ENCODE peak calls at places on chromosomes 7 and 10, in eight cellular contexts. One of them, this sample, is unnamed.

GRCh38 chr10:110684800-110685446 is 40.8 kb downstream of the RBM20 start:
- DNase-seq in stomach: no peak
- DNase-seq in endothelial cell of umbilical vein: no peak
- DNase-seq in transverse colon: no peak
- DNase-seq in SK-N-SH: no peak
- DNase-seq in prostate gland: no peak
- DNase-seq in Panc1: no peak
- DNase-seq in sigmoid colon: no peak
- DNase-seq in this sample: no peak

GRCh38 chr10:99329238-99329890 is at the start of gene CNNM1:
- DNase-seq in stomach: no peak
- DNase-seq in endothelial cell of umbilical vein: no peak
- DNase-seq in transverse colon: no peak
- DNase-seq in SK-N-SH: peak; percentile 86
- DNase-seq in prostate gland: peak; percentile 40
- DNase-seq in Panc1: no peak
- DNase-seq in sigmoid colon: peak; percentile 74
- DNase-seq in this sample: no peak

GRCh38 chr7:17041324-17041723 is 159.5 kb upstream of the AGR3 start:
- DNase-seq in stomach: no peak
- DNase-seq in endothelial cell of umbilical vein: peak; percentile 94
- DNase-seq in transverse colon: no peak
- DNase-seq in SK-N-SH: no peak
- DNase-seq in prostate gland: no peak
- DNase-seq in Panc1: no peak
- DNase-seq in sigmoid colon: no peak
- DNase-seq in this sample: no peak

GRCh38 chr7:26580666-26581065 is 283.7 kb downstream of the SKAP2 start:
- DNase-seq in stomach: no peak
- DNase-seq in endothelial cell of umbilical vein: no peak
- DNase-seq in transverse colon: no peak
- DNase-seq in SK-N-SH: no peak
- DNase-seq in prostate gland: no peak
- DNase-seq in Panc1: no peak
- DNase-seq in sigmoid colon: no peak
- DNase-seq in this sample: no peak

GRCh38 chr10:132918617-132919373 is 23.6 kb downstream of the CFAP46 start:
- DNase-seq in stomach: no peak
- DNase-seq in endothelial cell of umbilical vein: no peak
- DNase-seq in transverse colon: no peak
- DNase-seq in SK-N-SH: no peak
- DNase-seq in prostate gland: no peak
- DNase-seq in Panc1: no peak
- DNase-seq in sigmoid colon: peak; percentile 62
- DNase-seq in this sample: peak; percentile 75

GRCh38 chr7:151206914-151207313 is 3.4 kb downstream of the H2BK1 start:
- DNase-seq in stomach: no peak
- DNase-seq in endothelial cell of umbilical vein: no peak
- DNase-seq in transverse colon: no peak
- DNase-seq in SK-N-SH: no peak
- DNase-seq in prostate gland: no peak
- DNase-seq in Panc1: no peak
- DNase-seq in sigmoid colon: no peak
- DNase-seq in this sample: no peak

GRCh38 chr10:119871881-119872609 is 598 bp downstream of the MCMBP start:
- DNase-seq in stomach: peak; percentile 65
- DNase-seq in endothelial cell of umbilical vein: peak; percentile 52
- DNase-seq in transverse colon: peak; percentile 70
- DNase-seq in SK-N-SH: peak; percentile 71
- DNase-seq in prostate gland: peak; percentile 33
- DNase-seq in Panc1: no peak
- DNase-seq in sigmoid colon: peak; percentile 72
- DNase-seq in this sample: peak; percentile 92

GRCh38 chr10:71684356-71685173 is 35.0 kb downstream of the C10orf105 start:
- DNase-seq in stomach: no peak
- DNase-seq in endothelial cell of umbilical vein: no peak
- DNase-seq in transverse colon: peak; percentile 34
- DNase-seq in SK-N-SH: no peak
- DNase-seq in prostate gland: no peak
- DNase-seq in Panc1: no peak
- DNase-seq in sigmoid colon: no peak
- DNase-seq in this sample: no peak

GRCh38 chr10:78754269-78755074 is 314.3 kb upstream of the ZMIZ1 start:
- DNase-seq in stomach: no peak
- DNase-seq in endothelial cell of umbilical vein: peak; percentile 81
- DNase-seq in transverse colon: no peak
- DNase-seq in SK-N-SH: peak; percentile 68
- DNase-seq in prostate gland: no peak
- DNase-seq in Panc1: no peak
- DNase-seq in sigmoid colon: no peak
- DNase-seq in this sample: no peak

GRCh38 chr7:75892634-75893272 is 13.9 kb downstream of the RHBDD2 start:
- DNase-seq in stomach: peak; percentile 28
- DNase-seq in endothelial cell of umbilical vein: no peak
- DNase-seq in transverse colon: peak; percentile 33
- DNase-seq in SK-N-SH: no peak
- DNase-seq in prostate gland: peak; percentile 48
- DNase-seq in Panc1: no peak
- DNase-seq in sigmoid colon: peak; percentile 86
- DNase-seq in this sample: no peak

GRCh38 chr7:64625114-64626082 is 40.5 kb upstream of the ZNF107 start:
- DNase-seq in stomach: no peak
- DNase-seq in endothelial cell of umbilical vein: no peak
- DNase-seq in transverse colon: no peak
- DNase-seq in SK-N-SH: peak; percentile 38
- DNase-seq in prostate gland: no peak
- DNase-seq in Panc1: no peak
- DNase-seq in sigmoid colon: no peak
- DNase-seq in this sample: no peak

GRCh38 chr7:96303686-96304443 is 18.0 kb downstream of the SLC25A13 start:
- DNase-seq in stomach: no peak
- DNase-seq in endothelial cell of umbilical vein: no peak
- DNase-seq in transverse colon: no peak
- DNase-seq in SK-N-SH: no peak
- DNase-seq in prostate gland: peak; percentile 31
- DNase-seq in Panc1: no peak
- DNase-seq in sigmoid colon: no peak
- DNase-seq in this sample: no peak

GRCh38 chr7:19899517-19899916 is 126.1 kb upstream of the TMEM196 start:
- DNase-seq in stomach: no peak
- DNase-seq in endothelial cell of umbilical vein: no peak
- DNase-seq in transverse colon: no peak
- DNase-seq in SK-N-SH: no peak
- DNase-seq in prostate gland: no peak
- DNase-seq in Panc1: no peak
- DNase-seq in sigmoid colon: no peak
- DNase-seq in this sample: no peak

GRCh38 chr7:129443612-129444011 is 9.4 kb downstream of the STRIP2 start:
- DNase-seq in stomach: no peak
- DNase-seq in endothelial cell of umbilical vein: no peak
- DNase-seq in transverse colon: no peak
- DNase-seq in SK-N-SH: no peak
- DNase-seq in prostate gland: no peak
- DNase-seq in Panc1: no peak
- DNase-seq in sigmoid colon: no peak
- DNase-seq in this sample: no peak

GRCh38 chr7:47738563-47739166 is 156.8 kb upstream of the TNS3 start:
- DNase-seq in stomach: no peak
- DNase-seq in endothelial cell of umbilical vein: no peak
- DNase-seq in transverse colon: no peak
- DNase-seq in SK-N-SH: no peak
- DNase-seq in prostate gland: no peak
- DNase-seq in Panc1: no peak
- DNase-seq in sigmoid colon: no peak
- DNase-seq in this sample: no peak

GRCh38 chr7:46202379-46202778 is 281.3 kb upstream of the IGFBP3 start:
- DNase-seq in stomach: no peak
- DNase-seq in endothelial cell of umbilical vein: no peak
- DNase-seq in transverse colon: no peak
- DNase-seq in SK-N-SH: peak; percentile 21
- DNase-seq in prostate gland: no peak
- DNase-seq in Panc1: no peak
- DNase-seq in sigmoid colon: no peak
- DNase-seq in this sample: no peak

GRCh38 chr7:39357648-39358047 is 208.6 kb upstream of the YAE1 start:
- DNase-seq in stomach: no peak
- DNase-seq in endothelial cell of umbilical vein: no peak
- DNase-seq in transverse colon: no peak
- DNase-seq in SK-N-SH: no peak
- DNase-seq in prostate gland: no peak
- DNase-seq in Panc1: no peak
- DNase-seq in sigmoid colon: no peak
- DNase-seq in this sample: no peak

GRCh38 chr7:103781409-103781808 is 208.0 kb downstream of the RELN start:
- DNase-seq in stomach: no peak
- DNase-seq in endothelial cell of umbilical vein: no peak
- DNase-seq in transverse colon: no peak
- DNase-seq in SK-N-SH: no peak
- DNase-seq in prostate gland: no peak
- DNase-seq in Panc1: no peak
- DNase-seq in sigmoid colon: no peak
- DNase-seq in this sample: no peak

GRCh38 chr7:13288516-13288915 is 601.1 kb downstream of the ARL4A start:
- DNase-seq in stomach: no peak
- DNase-seq in endothelial cell of umbilical vein: no peak
- DNase-seq in transverse colon: no peak
- DNase-seq in SK-N-SH: no peak
- DNase-seq in prostate gland: no peak
- DNase-seq in Panc1: no peak
- DNase-seq in sigmoid colon: no peak
- DNase-seq in this sample: no peak

GRCh38 chr7:13293264-13294002 is 606.0 kb downstream of the ARL4A start:
- DNase-seq in stomach: no peak
- DNase-seq in endothelial cell of umbilical vein: no peak
- DNase-seq in transverse colon: no peak
- DNase-seq in SK-N-SH: no peak
- DNase-seq in prostate gland: no peak
- DNase-seq in Panc1: no peak
- DNase-seq in sigmoid colon: no peak
- DNase-seq in this sample: no peak

GRCh38 chr7:13286916-13287315 is 599.5 kb downstream of the ARL4A start:
- DNase-seq in stomach: no peak
- DNase-seq in endothelial cell of umbilical vein: no peak
- DNase-seq in transverse colon: no peak
- DNase-seq in SK-N-SH: no peak
- DNase-seq in prostate gland: no peak
- DNase-seq in Panc1: no peak
- DNase-seq in sigmoid colon: no peak
- DNase-seq in this sample: no peak

GRCh38 chr7:13291010-13291409 is 603.6 kb downstream of the ARL4A start:
- DNase-seq in stomach: no peak
- DNase-seq in endothelial cell of umbilical vein: no peak
- DNase-seq in transverse colon: no peak
- DNase-seq in SK-N-SH: no peak
- DNase-seq in prostate gland: no peak
- DNase-seq in Panc1: no peak
- DNase-seq in sigmoid colon: no peak
- DNase-seq in this sample: no peak
- TF ChIP-seq POLR2AphosphoS5 in stomach: no peak
- TF ChIP-seq POLR2AphosphoS5 in endothelial cell of umbilical vein: no peak
- TF ChIP-seq POLR2AphosphoS5 in transverse colon: no peak
- TF ChIP-seq POLR2AphosphoS5 in SK-N-SH: no peak
- TF ChIP-seq POLR2AphosphoS5 in prostate gland: no peak
- TF ChIP-seq POLR2AphosphoS5 in Panc1: no peak
- TF ChIP-seq POLR2AphosphoS5 in sigmoid colon: no peak
- TF ChIP-seq POLR2AphosphoS5 in this sample: no peak

GRCh38 chr7:98211221-98211675 is at the start of gene BHLHA15:
- DNase-seq in stomach: peak; percentile 90
- DNase-seq in endothelial cell of umbilical vein: no peak
- DNase-seq in transverse colon: peak; percentile 81
- DNase-seq in SK-N-SH: peak; percentile 91
- DNase-seq in prostate gland: peak; percentile 65
- DNase-seq in Panc1: no peak
- DNase-seq in sigmoid colon: peak; percentile 56
- DNase-seq in this sample: peak; percentile 63
- TF ChIP-seq POLR2AphosphoS5 in stomach: no peak
- TF ChIP-seq POLR2AphosphoS5 in endothelial cell of umbilical vein: no peak
- TF ChIP-seq POLR2AphosphoS5 in transverse colon: no peak
- TF ChIP-seq POLR2AphosphoS5 in SK-N-SH: no peak
- TF ChIP-seq POLR2AphosphoS5 in prostate gland: no peak
- TF ChIP-seq POLR2AphosphoS5 in Panc1: no peak
- TF ChIP-seq POLR2AphosphoS5 in sigmoid colon: no peak
- TF ChIP-seq POLR2AphosphoS5 in this sample: no peak

GRCh38 chr7:82051641-82052040 is 281.8 kb upstream of the HGF start:
- DNase-seq in stomach: no peak
- DNase-seq in endothelial cell of umbilical vein: no peak
- DNase-seq in transverse colon: no peak
- DNase-seq in SK-N-SH: peak; percentile 62
- DNase-seq in prostate gland: no peak
- DNase-seq in Panc1: no peak
- DNase-seq in sigmoid colon: no peak
- DNase-seq in this sample: no peak
- TF ChIP-seq POLR2AphosphoS5 in stomach: no peak
- TF ChIP-seq POLR2AphosphoS5 in endothelial cell of umbilical vein: no peak
- TF ChIP-seq POLR2AphosphoS5 in transverse colon: no peak
- TF ChIP-seq POLR2AphosphoS5 in SK-N-SH: no peak
- TF ChIP-seq POLR2AphosphoS5 in prostate gland: no peak
- TF ChIP-seq POLR2AphosphoS5 in Panc1: no peak
- TF ChIP-seq POLR2AphosphoS5 in sigmoid colon: no peak
- TF ChIP-seq POLR2AphosphoS5 in this sample: no peak

GRCh38 chr10:7944537-7944936 is 110.0 kb upstream of the GATA3 start:
- DNase-seq in stomach: no peak
- DNase-seq in endothelial cell of umbilical vein: no peak
- DNase-seq in transverse colon: no peak
- DNase-seq in SK-N-SH: peak; percentile 56
- DNase-seq in prostate gland: no peak
- DNase-seq in Panc1: no peak
- DNase-seq in sigmoid colon: no peak
- DNase-seq in this sample: no peak

GRCh38 chr10:7942311-7942710 is 112.2 kb upstream of the GATA3 start:
- DNase-seq in stomach: no peak
- DNase-seq in endothelial cell of umbilical vein: no peak
- DNase-seq in transverse colon: no peak
- DNase-seq in SK-N-SH: no peak
- DNase-seq in prostate gland: no peak
- DNase-seq in Panc1: no peak
- DNase-seq in sigmoid colon: no peak
- DNase-seq in this sample: no peak

GRCh38 chr10:7941576-7941975 is 112.9 kb upstream of the GATA3 start:
- DNase-seq in stomach: no peak
- DNase-seq in endothelial cell of umbilical vein: no peak
- DNase-seq in transverse colon: no peak
- DNase-seq in SK-N-SH: no peak
- DNase-seq in prostate gland: no peak
- DNase-seq in Panc1: no peak
- DNase-seq in sigmoid colon: no peak
- DNase-seq in this sample: no peak

GRCh38 chr10:7945025-7945424 is 109.5 kb upstream of the GATA3 start:
- DNase-seq in stomach: no peak
- DNase-seq in endothelial cell of umbilical vein: no peak
- DNase-seq in transverse colon: no peak
- DNase-seq in SK-N-SH: peak; percentile 36
- DNase-seq in prostate gland: no peak
- DNase-seq in Panc1: no peak
- DNase-seq in sigmoid colon: no peak
- DNase-seq in this sample: no peak

DNA sequence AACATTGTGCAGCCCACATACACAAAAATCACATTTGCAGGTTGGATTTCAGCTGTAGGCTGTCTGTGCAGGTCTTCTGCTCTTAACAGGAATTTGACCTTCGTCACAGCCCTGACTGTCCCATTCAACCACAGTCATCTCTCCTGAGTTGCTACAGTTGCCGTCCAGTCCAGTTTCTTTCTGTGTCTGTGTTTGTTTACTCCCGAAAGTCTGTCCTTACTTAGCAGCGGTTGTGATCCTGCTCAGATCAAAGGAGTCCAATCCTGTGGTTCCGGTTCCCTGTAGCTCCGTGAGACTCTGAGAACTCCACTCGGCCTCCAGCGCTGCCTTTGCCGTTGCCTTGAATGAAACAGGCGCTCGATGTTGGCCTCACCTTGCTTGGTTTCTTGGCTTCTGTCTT is 111.6 kb upstream of the GATA3 start:
- DNase-seq in stomach: no peak
- DNase-seq in endothelial cell of umbilical vein: no peak
- DNase-seq in transverse colon: no peak
- DNase-seq in SK-N-SH: no peak
- DNase-seq in prostate gland: no peak
- DNase-seq in Panc1: no peak
- DNase-seq in sigmoid colon: no peak
- DNase-seq in this sample: no peak
- TF ChIP-seq POLR2AphosphoS5 in stomach: no peak
- TF ChIP-seq POLR2AphosphoS5 in endothelial cell of umbilical vein: no peak
- TF ChIP-seq POLR2AphosphoS5 in transverse colon: no peak
- TF ChIP-seq POLR2AphosphoS5 in SK-N-SH: no peak
- TF ChIP-seq POLR2AphosphoS5 in prostate gland: no peak
- TF ChIP-seq POLR2AphosphoS5 in Panc1: no peak
- TF ChIP-seq POLR2AphosphoS5 in sigmoid colon: no peak
- TF ChIP-seq POLR2AphosphoS5 in this sample: no peak